ENCODE peak calls at places on chromosomes 6 and 20, in five cellular contexts. V is WERI-Rb-1, E is cardiac muscle cell, D is stomach, X is fibroblast of mammary gland. R is an unnamed sample.

GRCh38 chr6:85942844-85943243 is 300.2 kb upstream of the SYNCRIP start:
- DNase-seq in V (no peak), E (no peak), D (no peak), X (no peak), R (no peak)

GRCh38 chr20:11850901-11851300 is 66.8 kb upstream of the BTBD3 start:
- DNase-seq in V (no peak), E (no peak), D (no peak), X (peak; percentile 80), R (no peak)

GRCh38 chr20:19626896-19627295 is 131.2 kb upstream of the RIN2 start:
- DNase-seq in V (no peak), E (no peak), D (no peak), X (no peak), R (no peak)

GRCh38 chr20:43973231-43973630 is 58.6 kb downstream of the TOX2 start:
- DNase-seq in V (no peak), E (no peak), D (no peak), X (no peak), R (no peak)

GRCh38 chr20:56501116-56501515 is 23.4 kb upstream of the FAM209A start:
- DNase-seq in V (no peak), E (no peak), D (no peak), X (no peak), R (no peak)

GRCh38 chr6:13307508-13307995 is 20.8 kb downstream of the TBC1D7 start:
- DNase-seq in V (no peak), E (no peak), D (no peak), X (peak; percentile 83), R (peak; percentile 40)

GRCh38 chr6:37822851-37823682 is 3.5 kb downstream of the ZFAND3 start:
- DNase-seq in V (no peak), E (peak; percentile 19), D (peak; percentile 79), X (peak; percentile 49), R (no peak)

GRCh38 chr6:225121-225721 is 67.1 kb upstream of the DUSP22 start:
- DNase-seq in V (no peak), E (no peak), D (no peak), X (no peak), R (no peak)

GRCh38 chr6:145824344-145824743 is 9.7 kb upstream of the FBXO30 start:
- DNase-seq in V (no peak), E (no peak), D (no peak), X (no peak), R (no peak)

GRCh38 chr20:36932476-36933426 is 18.8 kb downstream of the SAMHD1 start:
- DNase-seq in V (no peak), E (no peak), D (no peak), X (peak; percentile 61), R (no peak)

GRCh38 chr6:34717466-34717865 is 20.9 kb upstream of the ILRUN start:
- DNase-seq in V (no peak), E (no peak), D (no peak), X (no peak), R (no peak)

GRCh38 chr20:7003598-7003997 is 236.1 kb downstream of the BMP2 start:
- DNase-seq in V (no peak), E (no peak), D (no peak), X (no peak), R (no peak)

GRCh38 chr20:23136893-23137745 is 51.0 kb upstream of the CD93 start:
- DNase-seq in V (no peak), E (no peak), D (no peak), X (no peak), R (no peak)

GRCh38 chr6:63476302-63476701 is 96.0 kb upstream of the LOC128125822 start:
- DNase-seq in V (no peak), E (peak; percentile 91), D (no peak), X (no peak), R (no peak)

GRCh38 chr20:31670371-31671228 is 32.9 kb downstream of the COX4I2 start:
- DNase-seq in V (no peak), E (peak; percentile 22), D (peak; percentile 86), X (no peak), R (no peak)

GRCh38 chr20:35006009-35006408 is 50.3 kb downstream of the MYH7B start:
- DNase-seq in V (peak; percentile 1), E (no peak), D (no peak), X (no peak), R (no peak)

GRCh38 chr6:39269971-39270370 is 40.7 kb upstream of the KCNK5 start:
- DNase-seq in V (no peak), E (no peak), D (no peak), X (no peak), R (no peak)

GRCh38 chr20:63352811-63353221 is 8.3 kb downstream of the CHRNA4 start:
- DNase-seq in V (no peak), E (no peak), D (no peak), X (no peak), R (no peak)

GRCh38 chr6:116036885-116037284 is 23.8 kb downstream of the FRK start:
- DNase-seq in V (no peak), E (no peak), D (no peak), X (no peak), R (no peak)

GRCh38 chr6:89433637-89434499 is 916 bp downstream of the ANKRD6 start:
- DNase-seq in V (peak; percentile 23), E (peak; percentile 60), D (peak; percentile 29), X (no peak), R (no peak)

GRCh38 chr20:23638309-23638708 is 554 bp upstream of the CST3 start:
- DNase-seq in V (no peak), E (no peak), D (no peak), X (no peak), R (no peak)

GRCh38 chr6:167952512-167952859 is 45.0 kb upstream of the KIF25 start:
- DNase-seq in V (no peak), E (no peak), D (no peak), X (no peak), R (no peak)

GRCh38 chr6:136012198-136012884 is 160.8 kb downstream of the PDE7B start:
- DNase-seq in V (no peak), E (peak; percentile 18), D (no peak), X (peak; percentile 88), R (no peak)

GRCh38 chr6:166007349-166008263 is 160.0 kb downstream of the TBXT start:
- DNase-seq in V (no peak), E (peak; percentile 48), D (peak; percentile 67), X (peak; percentile 78), R (no peak)

DNA sequence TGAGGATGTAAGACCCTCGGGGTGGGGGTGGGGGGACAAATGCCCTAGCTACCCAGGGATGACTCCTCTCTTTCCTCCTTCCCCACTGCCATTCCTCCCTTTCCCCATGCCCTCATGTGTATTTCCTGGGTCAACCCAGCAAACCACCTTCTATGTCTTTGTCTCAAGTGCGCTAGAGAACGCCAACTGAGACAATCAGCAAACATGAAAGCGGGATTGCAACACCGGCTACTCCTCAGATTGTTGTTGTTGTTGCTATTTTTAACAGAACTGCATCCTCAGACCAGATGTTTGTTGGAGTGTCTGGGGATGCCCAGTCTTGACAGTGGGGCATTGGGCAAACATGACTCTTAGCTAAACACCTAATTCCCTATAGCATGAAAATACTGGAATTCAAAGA is 39.3 kb upstream of the HIVEP1 start:
- DNase-seq in V (no peak), E (no peak), D (no peak), X (peak; percentile 20), R (no peak)
- H3K4me3 ChIP-seq in V (no peak overlapping the region), E (no peak overlapping the region), D (no peak overlapping the region), X (no peak overlapping the region), R (no peak overlapping the region)

DNA sequence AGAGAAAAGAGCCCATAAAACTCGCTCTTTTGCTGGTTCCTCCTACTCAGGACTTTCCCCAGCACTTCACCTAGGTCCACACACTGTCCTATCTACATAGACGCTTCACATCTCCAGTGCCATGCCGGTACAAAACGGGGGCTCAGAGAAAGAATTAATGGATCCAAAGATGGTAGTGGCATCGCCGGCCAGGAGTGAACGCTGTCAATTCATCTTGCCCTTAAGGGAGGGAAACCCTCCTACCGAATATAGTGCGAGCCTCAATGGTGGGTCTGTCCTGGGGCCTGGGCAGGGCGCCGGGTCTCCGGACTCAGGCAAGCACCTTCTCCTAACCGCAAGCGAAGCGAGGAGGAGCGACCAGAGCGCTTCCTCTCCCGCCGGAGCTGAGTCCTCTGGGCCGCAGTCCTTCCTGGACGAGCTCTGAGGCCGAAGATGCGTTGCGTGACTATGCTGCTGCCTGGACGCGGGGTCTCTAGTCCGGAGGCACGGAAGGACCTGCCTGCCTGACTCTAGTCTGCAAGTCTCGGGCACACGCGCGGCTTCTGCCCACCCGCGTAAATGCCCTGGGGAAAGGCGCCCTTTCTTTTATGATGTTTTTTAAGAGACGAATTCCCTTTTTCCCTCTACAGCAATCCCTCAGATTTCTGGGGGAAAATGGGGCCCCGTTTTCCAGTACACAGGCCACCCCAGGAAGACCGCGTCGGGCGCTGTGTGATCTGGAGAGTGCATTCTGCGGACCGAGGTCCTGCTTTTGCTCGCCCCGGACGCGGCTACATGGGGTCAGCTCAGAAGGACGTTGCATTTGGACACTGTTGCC is 100.1 kb upstream of the PRDM1 start:
- DNase-seq in V (no peak), E (peak; percentile 51), D (no peak), X (no peak), R (no peak)
- H3K4me3 ChIP-seq in V (no peak overlapping the region), E (peak overlapping the region; percentile 12), D (peak overlapping the region; percentile 21), X (no peak overlapping the region), R (no peak overlapping the region)

GRCh38 chr6:17454316-17455005 is 61.1 kb downstream of the CAP2 start:
- DNase-seq in V (no peak), E (peak; percentile 5), D (no peak), X (peak; percentile 23), R (peak; percentile 82)
- H3K4me3 ChIP-seq in V (no peak overlapping the region), E (no peak overlapping the region), D (no peak overlapping the region), X (no peak overlapping the region), R (no peak overlapping the region)

DNA sequence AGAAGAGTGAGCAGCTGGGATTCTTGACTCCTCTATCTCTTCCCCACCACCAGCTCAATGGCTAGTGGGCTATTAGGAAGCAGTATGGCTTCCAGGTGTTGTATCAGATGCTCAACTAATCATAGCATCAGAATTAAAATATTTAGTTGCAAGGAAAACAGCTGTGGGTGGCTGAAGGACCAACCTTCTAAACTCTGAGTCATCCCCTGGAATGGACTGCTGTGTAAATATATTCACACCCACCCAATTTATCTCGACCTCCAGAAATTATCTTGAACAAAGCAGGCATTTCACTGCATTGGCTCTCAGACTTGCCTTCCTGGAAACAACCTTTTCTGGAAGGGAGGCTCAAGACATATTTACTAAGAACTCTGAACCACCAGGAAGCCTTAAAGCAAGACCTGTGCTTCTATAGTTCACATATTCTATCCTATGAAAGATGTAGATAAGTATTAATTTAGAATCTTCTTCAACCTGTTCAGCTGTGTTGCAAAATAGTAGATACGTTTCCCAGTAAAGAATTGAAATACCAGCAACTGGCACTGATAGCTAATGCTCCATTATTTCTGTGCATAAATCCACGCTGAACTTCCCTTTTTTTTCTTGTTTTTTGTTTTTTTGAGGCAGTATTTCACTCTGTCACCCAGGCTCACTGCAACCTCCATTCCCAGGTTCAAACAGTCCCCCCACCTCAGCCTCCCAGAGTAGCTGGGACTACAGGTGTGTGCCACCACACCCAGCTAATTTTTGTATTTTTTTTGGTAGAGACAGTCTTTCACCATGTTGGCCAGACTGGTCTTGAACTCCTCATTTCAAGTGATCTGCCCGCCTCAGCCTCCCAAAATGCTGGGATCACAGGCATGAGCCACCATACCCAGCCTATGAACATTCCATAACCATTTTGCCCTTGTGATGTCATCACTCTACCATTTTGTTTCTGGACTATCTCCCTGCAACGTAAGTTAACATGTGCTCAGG is 56.9 kb upstream of the CD2AP start:
- DNase-seq in V (no peak), E (no peak), D (no peak), X (peak; percentile 34), R (no peak)
- H3K4me3 ChIP-seq in V (no peak overlapping the region), E (no peak overlapping the region), D (no peak overlapping the region), X (no peak overlapping the region), R (no peak overlapping the region)

DNA sequence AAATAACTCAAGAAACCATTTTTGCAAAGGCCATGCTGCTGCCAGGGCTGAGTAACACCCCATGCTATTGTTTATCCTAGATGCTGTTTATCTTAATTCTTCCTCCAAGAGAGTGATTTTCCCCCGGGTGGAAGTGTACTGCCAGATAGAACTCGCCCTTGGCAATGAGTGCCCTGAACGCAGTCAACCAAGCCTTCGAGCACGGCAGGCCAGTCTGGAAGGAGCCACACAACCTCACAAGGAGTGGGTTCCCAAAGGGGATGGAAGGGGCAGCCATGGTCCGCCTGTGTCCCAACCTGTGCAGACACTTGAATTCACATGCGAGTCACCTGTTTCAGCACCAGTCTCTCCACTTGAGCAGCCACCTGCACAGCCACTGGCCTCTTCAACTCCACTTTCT is 31.9 kb downstream of the PNPLA1 start:
- DNase-seq in V (no peak), E (no peak), D (no peak), X (no peak), R (no peak)
- H3K4me3 ChIP-seq in V (no peak overlapping the region), E (no peak overlapping the region), D (no peak overlapping the region), X (no peak overlapping the region), R (no peak overlapping the region)

R was measured in AG09309.